ENCODE peak calls at places on chromosomes 6 and 20, in ten cellular contexts. D is transverse colon, I is stomach, C is GM12878, K is GM23338, A is breast epithelium, E is upper lobe of left lung, F is spleen, P is Panc1, B is HCT116. W is an unnamed sample.

GRCh38 chr6:146545608-146546007 is 2.0 kb downstream of the RAB32 start:
- DNase-seq in C (no peak), A (no peak), I (no peak), E (no peak), B (no peak), D (no peak), P (no peak), K (no peak), F (no peak), W (peak)

GRCh38 chr6:32982084-32982701 is 13.8 kb downstream of the BRD2 start:
- DNase-seq in I (no peak), F (no peak), E (no peak), C (no peak), K (no peak), P (no peak), A (no peak), D (no peak), B (no peak), W (no peak)

GRCh38 chr6:7165002-7165735 is 57.4 kb downstream of the RREB1 start:
- DNase-seq in I (peak), A (no peak), D (no peak), K (no peak), E (no peak), P (no peak), F (no peak), C (no peak), B (no peak), W (peak)

GRCh38 chr6:43846556-43846955 is 76.5 kb downstream of the VEGFA start:
- DNase-seq in C (no peak), D (no peak), P (no peak), F (no peak), A (no peak), E (no peak), K (no peak), I (no peak), B (no peak), W (no peak)

GRCh38 chr20:50151034-50151743 is 2.3 kb downstream of the PEDS1 start:
- DNase-seq in I (peak), P (no peak), D (peak), C (no peak), K (peak), A (no peak), E (no peak), F (no peak), B (no peak), W (no peak)

GRCh38 chr6:20365456-20365855 is 36.2 kb upstream of the E2F3 start:
- DNase-seq in P (no peak), B (no peak), A (no peak), K (no peak), I (no peak), E (no peak), D (no peak), C (peak), F (no peak), W (no peak)

GRCh38 chr20:44017211-44017610 is 102.6 kb downstream of the TOX2 start:
- DNase-seq in D (no peak), P (no peak), A (no peak), K (no peak), I (no peak), C (no peak), F (no peak), B (no peak), E (no peak), W (no peak)

GRCh38 chr6:4895971-4896370 is 107.9 kb downstream of the RPP40 start:
- DNase-seq in D (no peak), K (no peak), I (no peak), F (no peak), E (no peak), P (no peak), B (no peak), C (no peak), A (no peak), W (no peak)

GRCh38 chr20:4664691-4665360 is 56.9 kb upstream of the PRND start:
- DNase-seq in B (no peak), F (no peak), E (no peak), D (no peak), I (no peak), P (no peak), C (no peak), A (no peak), K (no peak), W (no peak)

GRCh38 chr6:85450578-85450884 is 648 bp downstream of the NT5E start:
- DNase-seq in F (no peak), E (no peak), C (no peak), P (no peak), A (no peak), K (no peak), D (no peak), B (no peak), I (no peak), W (no peak)

GRCh38 chr6:26270903-26271639 is 93.9 kb upstream of the BTN3A2 start:
- DNase-seq in D (peak), I (peak), C (peak), K (peak), F (peak), P (no peak), B (no peak), A (no peak), E (peak), W (no peak)

GRCh38 chr20:51529758-51530157 is 12.8 kb downstream of the NFATC2 start:
- DNase-seq in B (no peak), E (no peak), C (no peak), F (peak), P (no peak), A (no peak), I (peak), K (no peak), D (peak), W (no peak)

GRCh38 chr6:110542311-110543024 is 66.1 kb upstream of the SLC22A16 start:
- DNase-seq in C (no peak), A (no peak), P (no peak), D (no peak), E (no peak), K (no peak), I (no peak), B (no peak), F (no peak), W (no peak)

GRCh38 chr6:156634971-156635371 is 142.2 kb upstream of the ARID1B start:
- DNase-seq in E (no peak), D (no peak), P (no peak), C (no peak), K (no peak), I (no peak), F (no peak), B (no peak), A (no peak), W (no peak)

GRCh38 chr6:157221049-157221816 is 102.1 kb downstream of the TMEM242 start:
- DNase-seq in C (peak), E (peak), I (peak), K (peak), D (peak), A (peak), B (peak), P (peak), F (peak), W (peak)

GRCh38 chr6:35417979-35418661 is 34.0 kb upstream of the FANCE start:
- DNase-seq in K (no peak), I (no peak), A (no peak), F (no peak), B (no peak), C (no peak), E (no peak), D (peak), P (no peak), W (no peak)

GRCh38 chr6:116387374-116387773 is 16.6 kb downstream of the DSE start:
- DNase-seq in C (no peak), A (no peak), E (no peak), P (no peak), B (peak), F (no peak), D (no peak), I (no peak), K (no peak), W (peak)

GRCh38 chr6:110652520-110652919 is 162.7 kb downstream of the CDK19 start:
- DNase-seq in F (no peak), D (no peak), P (no peak), A (no peak), I (no peak), B (no peak), E (no peak), K (no peak), C (no peak), W (no peak)

GRCh38 chr6:128979061-128979460 is 96.1 kb downstream of the LAMA2 start:
- DNase-seq in A (no peak), C (no peak), P (no peak), K (no peak), E (no peak), F (no peak), D (no peak), I (no peak), B (no peak), W (no peak)

GRCh38 chr6:101605874-101606273 is 212.4 kb downstream of the GRIK2 start:
- DNase-seq in K (no peak), D (no peak), P (no peak), I (no peak), A (no peak), F (no peak), C (peak), E (no peak), B (peak), W (no peak)

GRCh38 chr20:34412453-34412852 is 49.4 kb downstream of the ITCH start:
- DNase-seq in B (no peak), I (no peak), D (no peak), K (no peak), C (no peak), E (no peak), F (no peak), A (no peak), P (no peak), W (no peak)

GRCh38 chr6:118992186-118992795 is 57.3 kb upstream of the MCM9 start:
- DNase-seq in P (no peak), F (no peak), I (no peak), E (no peak), C (no peak), B (no peak), K (no peak), A (no peak), D (no peak), W (no peak)

GRCh38 chr20:63307538-63308217 is 14.7 kb downstream of the COL20A1 start:
- DNase-seq in C (no peak), F (no peak), K (no peak), D (no peak), E (peak), I (no peak), A (no peak), P (no peak), B (no peak), W (no peak)

GRCh38 chr6:41286544-41287346 is at the start of gene TREM1:
- DNase-seq in E (no peak), K (peak), C (no peak), D (peak), I (no peak), A (no peak), F (peak), P (no peak), B (no peak), W (peak)

GRCh38 chr6:21522773-21523490 is 70.6 kb upstream of the SOX4 start:
- DNase-seq in C (no peak), D (no peak), F (no peak), B (no peak), I (no peak), P (no peak), A (no peak), K (peak), E (no peak), W (no peak)

GRCh38 chr6:44190712-44191111 is 26.0 kb upstream of the MYMX start:
- DNase-seq in F (no peak), E (no peak), I (no peak), B (no peak), P (no peak), D (no peak), C (peak), K (no peak), A (no peak), W (no peak)

GRCh38 chr20:61925555-61926252 is 140.0 kb downstream of the TAF4 start:
- DNase-seq in F (peak), B (peak), K (no peak), A (no peak), C (no peak), I (no peak), E (peak), D (no peak), P (no peak), W (no peak)

GRCh38 chr6:87351583-87351982 is 7.0 kb downstream of the C6orf163 start:
- DNase-seq in C (no peak), D (no peak), K (no peak), F (no peak), I (no peak), E (no peak), A (no peak), B (no peak), P (no peak), W (no peak)

GRCh38 chr6:155495011-155495768 is 39.6 kb upstream of the NOX3 start:
- DNase-seq in D (peak), E (no peak), B (no peak), K (peak), P (no peak), F (no peak), C (no peak), A (no peak), I (no peak), W (peak)

GRCh38 chr6:157019115-157019628 is 242.0 kb downstream of the ARID1B start:
- DNase-seq in K (peak), B (no peak), C (no peak), D (no peak), I (no peak), F (no peak), A (no peak), E (no peak), P (no peak), W (no peak)

GRCh38 chr6:149138093-149138492 is 179.4 kb upstream of the TAB2 start:
- DNase-seq in F (no peak), A (no peak), C (no peak), P (no peak), I (no peak), B (no peak), D (no peak), E (peak), K (no peak), W (no peak)

GRCh38 chr20:44702776-44703175 is 12.4 kb upstream of the CCN5 start:
- DNase-seq in F (peak), P (no peak), D (peak), C (no peak), E (peak), A (peak), I (peak), K (no peak), B (no peak), W (peak)

GRCh38 chr20:50701055-50701963 is 10.0 kb upstream of the RIPOR3 start:
- DNase-seq in K (no peak), C (no peak), P (no peak), B (no peak), I (no peak), A (no peak), D (no peak), E (no peak), F (no peak), W (no peak)

GRCh38 chr20:940926-941325 is 24.8 kb upstream of the ANGPT4 start:
- DNase-seq in E (no peak), A (no peak), D (no peak), B (no peak), P (no peak), K (no peak), F (no peak), C (no peak), I (no peak), W (no peak)

GRCh38 chr20:53580376-53581111 is 13.1 kb downstream of the ZNF217 start:
- DNase-seq in A (peak), D (no peak), K (no peak), I (peak), P (no peak), F (no peak), C (no peak), B (no peak), E (no peak), W (no peak)

GRCh38 chr20:53579581-53580375 is 13.9 kb downstream of the ZNF217 start:
- DNase-seq in P (no peak), E (no peak), I (peak), K (no peak), F (no peak), D (peak), A (peak), B (no peak), C (no peak), W (peak)

GRCh38 chr20:53579266-53579580 is 14.4 kb downstream of the ZNF217 start:
- DNase-seq in I (peak), A (no peak), P (no peak), K (no peak), F (no peak), C (no peak), E (no peak), D (no peak), B (no peak), W (no peak)

GRCh38 chr20:53576586-53577318 is 16.9 kb downstream of the ZNF217 start:
- DNase-seq in D (no peak), P (no peak), E (no peak), B (no peak), K (no peak), I (no peak), A (no peak), F (no peak), C (no peak), W (no peak)

GRCh38 chr20:53578492-53579222 is 15.0 kb downstream of the ZNF217 start:
- DNase-seq in P (no peak), F (no peak), D (peak), K (peak), A (peak), E (no peak), I (peak), C (peak), B (peak), W (peak)
- TF ChIP-seq POLR2AphosphoS5 in P (peak), F (no peak), D (peak), K (no peak), A (peak), E (no peak), I (peak), C (peak), B (no peak), W (no peak)

GRCh38 chr6:107116923-107117417 is 1.7 kb upstream of the BEND3 start:
- DNase-seq in F (no peak), A (no peak), C (no peak), D (no peak), E (no peak), K (peak), B (no peak), I (no peak), P (no peak), W (no peak)

GRCh38 chr6:107114213-107114871 is 973 bp downstream of the BEND3 start:
- DNase-seq in C (no peak), A (peak), P (no peak), K (peak), F (peak), D (peak), B (peak), E (peak), I (peak), W (peak)

GRCh38 chr6:107114872-107115694 is at the start of gene BEND3:
- DNase-seq in D (peak), K (peak), A (no peak), B (no peak), C (no peak), P (no peak), E (peak), F (peak), I (peak), W (peak)

GRCh38 chr6:107116328-107116892 is 1.1 kb upstream of the BEND3 start:
- DNase-seq in P (no peak), I (peak), D (peak), B (no peak), K (peak), E (no peak), A (no peak), F (no peak), C (no peak), W (peak)

DNA sequence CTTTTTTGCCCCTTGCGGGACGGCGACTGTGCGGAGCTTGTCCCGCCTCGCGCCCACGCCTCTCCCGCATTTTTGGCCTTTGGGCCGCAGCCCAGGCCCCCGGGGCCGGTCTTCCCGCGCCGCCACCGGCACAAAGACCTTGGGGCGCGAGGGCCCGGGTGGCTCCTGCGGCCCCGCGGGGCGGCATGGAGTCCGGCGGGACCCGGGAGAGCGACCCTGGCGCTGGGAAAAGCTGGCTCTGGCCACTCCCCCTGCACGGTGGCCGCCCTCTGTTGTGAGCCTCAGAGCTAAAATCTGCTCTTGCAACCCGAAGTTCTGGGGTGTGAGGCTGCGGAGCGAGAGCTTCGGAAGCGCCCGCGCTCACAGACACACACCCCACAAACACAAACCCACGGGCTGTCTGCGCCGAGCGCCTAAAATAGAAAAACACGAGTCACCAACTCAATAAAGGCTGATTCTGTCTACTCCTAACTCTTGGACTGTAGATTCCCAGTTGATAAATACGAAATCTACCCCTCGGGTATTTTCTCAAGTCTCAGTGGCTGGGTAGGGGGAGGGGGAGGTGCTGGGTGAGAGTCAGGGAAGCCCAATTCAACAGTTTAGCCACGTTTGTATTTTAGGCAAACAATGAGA is 496 bp upstream of the BEND3 start:
- DNase-seq in I (peak), F (peak), A (no peak), D (peak), K (peak), C (no peak), E (peak), B (no peak), P (no peak), W (peak)
- H3K27ac ChIP-seq in I (peak), F (no peak), A (peak), D (peak), K (peak), C (no peak), E (peak), B (peak), P (peak), W (peak)

GRCh38 chr20:37711987-37712961 is 18.4 kb downstream of the CTNNBL1 start:
- DNase-seq in A (no peak), E (no peak), D (no peak), F (no peak), P (no peak), B (no peak), K (no peak), I (peak), C (no peak), W (no peak)

GRCh38 chr20:37711001-37711400 is 17.2 kb downstream of the CTNNBL1 start:
- DNase-seq in C (no peak), I (no peak), A (no peak), F (no peak), D (no peak), E (no peak), P (no peak), B (no peak), K (no peak), W (no peak)

DNA sequence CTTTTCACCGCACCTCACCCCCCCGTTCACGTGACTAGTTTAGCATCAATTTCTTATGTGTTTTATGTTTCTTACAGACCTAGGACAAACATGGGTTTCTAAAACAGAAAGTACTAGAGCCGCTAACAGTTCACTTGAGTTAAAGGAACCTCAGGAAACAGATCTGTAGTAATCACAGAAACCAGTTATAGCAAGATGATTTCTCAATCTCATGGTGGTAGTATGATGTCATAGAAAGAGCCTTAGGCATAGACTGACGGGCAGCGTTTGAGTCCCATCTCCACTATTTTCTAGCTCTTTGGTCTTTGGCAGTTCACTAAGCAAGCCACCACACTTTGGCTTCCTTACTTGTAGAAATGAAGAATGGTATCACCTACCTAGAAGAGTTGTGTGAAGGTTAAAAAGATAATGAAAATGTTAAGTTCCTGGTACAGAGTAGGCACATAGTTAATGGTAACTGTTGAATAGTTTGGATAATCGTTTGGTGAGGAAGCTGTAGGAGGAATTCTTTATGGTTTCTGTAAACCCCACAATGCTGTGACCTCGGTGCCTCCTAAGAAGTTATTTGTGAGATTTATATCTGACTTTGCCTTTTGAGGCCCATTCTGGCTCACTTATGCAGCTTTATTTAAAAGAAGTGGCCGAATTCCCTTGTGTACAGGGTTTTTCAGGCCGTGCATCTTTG is 21.3 kb downstream of the CTNNBL1 start:
- DNase-seq in F (no peak), B (no peak), E (no peak), A (no peak), K (no peak), C (no peak), I (no peak), D (no peak), P (no peak), W (peak)
- TF ChIP-seq POLR2AphosphoS5 in F (no peak), B (no peak), E (no peak), A (no peak), K (no peak), C (no peak), I (no peak), D (no peak), P (no peak), W (no peak)

DNA sequence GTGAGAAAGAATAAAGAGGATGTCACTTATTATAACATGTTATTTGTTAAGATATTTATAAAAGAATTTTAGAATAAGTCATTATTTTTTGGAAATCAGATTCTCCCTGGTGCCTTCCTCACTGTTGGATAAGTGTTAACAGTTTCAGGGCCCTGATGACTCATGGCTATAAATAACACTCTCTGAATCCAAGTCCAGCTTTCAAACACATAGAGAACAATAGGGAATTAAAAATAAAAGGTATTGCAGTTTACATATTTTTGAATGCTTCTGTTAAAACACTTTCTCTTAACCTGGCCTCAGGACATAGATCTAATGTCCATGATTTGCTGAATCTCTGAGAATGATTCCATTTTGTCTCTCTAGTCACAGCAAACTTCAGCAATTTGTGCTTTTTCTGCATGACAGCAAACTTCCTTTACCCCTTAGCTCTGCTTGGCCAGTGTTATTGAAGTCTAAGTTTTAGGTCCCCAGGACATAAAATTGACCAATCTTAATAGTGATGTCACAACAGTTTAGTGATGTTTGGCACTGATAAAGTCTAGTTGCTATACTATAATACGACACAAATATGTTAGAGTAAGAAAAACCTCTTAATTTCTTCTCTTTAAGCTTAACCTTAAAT is 1192.4 kb upstream of the CITED2 start:
- DNase-seq in K (no peak), D (no peak), C (no peak), I (no peak), A (no peak), F (no peak), E (no peak), P (no peak), B (no peak), W (no peak)
- H3K27ac ChIP-seq in K (no peak), D (peak), C (no peak), I (no peak), A (no peak), F (no peak), E (no peak), P (no peak), B (no peak), W (no peak)